ENCODE peak calls at places on chromosomes 2 and 18, in eight cellular contexts. T, A, V, O, H, Y, R and N are unnamed samples.

GRCh38 chr2:27356056-27356381 is 545 bp downstream of the GTF3C2 start:
- DNase-seq in A (peak; percentile 36), R (peak; percentile 70), V (peak; percentile 45), O (no peak), H (peak; percentile 56), Y (peak; percentile 81), T (no peak), N (peak; percentile 70)

GRCh38 chr18:74546751-74547530 is 12.6 kb downstream of the CNDP1 start:
- DNase-seq in O (no peak), Y (no peak), T (no peak), H (no peak), A (no peak), V (no peak), R (no peak), N (no peak)

GRCh38 chr18:58117685-58118403 is 73.8 kb downstream of the NEDD4L start:
- DNase-seq in O (no peak), A (no peak), H (peak; percentile 24), T (no peak), Y (peak; percentile 56), V (no peak), R (no peak), N (peak; percentile 51)

GRCh38 chr2:54559593-54560145 is 103.5 kb downstream of the SPTBN1 start:
- DNase-seq in R (peak; percentile 65), H (peak; percentile 49), A (no peak), T (no peak), V (peak; percentile 41), Y (peak; percentile 85), O (no peak), N (no peak)

GRCh38 chr2:19021100-19021476 is 337.3 kb downstream of the OSR1 start:
- DNase-seq in T (no peak), O (no peak), V (no peak), Y (peak; percentile 28), H (no peak), A (no peak), R (no peak), N (no peak)

GRCh38 chr2:150601280-150602038 is 114.0 kb upstream of the RND3 start:
- DNase-seq in T (no peak), R (no peak), H (no peak), Y (no peak), V (no peak), A (no peak), O (no peak), N (no peak)

GRCh38 chr18:58263733-58264469 is 219.9 kb downstream of the NEDD4L start:
- DNase-seq in H (no peak), A (no peak), R (no peak), T (no peak), V (no peak), O (no peak), Y (peak; percentile 3), N (no peak)

GRCh38 chr2:158502984-158503383 is 46.2 kb downstream of the PKP4 start:
- DNase-seq in R (no peak), V (no peak), T (no peak), H (no peak), Y (no peak), A (no peak), O (no peak), N (no peak)